ENCODE peak calls at places on chromosomes 4 and X, in nine cellular contexts. One of them, this sample, is unnamed.
A peak's percentile ranks its signal among the peaks of the same experiment; 100 is the strongest.

GRCh38 chrX:134797390-134797700 is 139.1 kb upstream of the PLAC1 start:
- DNase-seq in fibroblast of lung: no peak
- DNase-seq in mammary epithelial cell: no peak
- DNase-seq in CD4-positive, alpha-beta memory T cell: no peak
- DNase-seq in heart left ventricle: no peak
- DNase-seq in pancreas: no peak
- DNase-seq in stomach: no peak
- DNase-seq in MM.1S: no peak
- DNase-seq in CD8-positive, alpha-beta T cell: no peak
- DNase-seq in this sample: no peak

GRCh38 chr4:122038896-122039295 is 87.0 kb upstream of the TRPC3 start:
- DNase-seq in CD8-positive, alpha-beta T cell: no peak
- DNase-seq in pancreas: no peak
- DNase-seq in CD4-positive, alpha-beta memory T cell: no peak
- DNase-seq in MM.1S: no peak
- DNase-seq in fibroblast of lung: no peak
- DNase-seq in mammary epithelial cell: no peak
- DNase-seq in stomach: no peak
- DNase-seq in heart left ventricle: no peak
- DNase-seq in this sample: no peak

GRCh38 chr4:133921280-133922195 is 280.1 kb downstream of the PABPC4L start:
- DNase-seq in heart left ventricle: no peak
- DNase-seq in CD8-positive, alpha-beta T cell: no peak
- DNase-seq in MM.1S: no peak
- DNase-seq in stomach: no peak
- DNase-seq in pancreas: no peak
- DNase-seq in fibroblast of lung: peak; percentile 12
- DNase-seq in mammary epithelial cell: no peak
- DNase-seq in CD4-positive, alpha-beta memory T cell: no peak
- DNase-seq in this sample: peak; percentile 43

GRCh38 chr4:25527044-25527443 is 128.6 kb upstream of the SLC34A2 start:
- DNase-seq in MM.1S: no peak
- DNase-seq in CD8-positive, alpha-beta T cell: no peak
- DNase-seq in CD4-positive, alpha-beta memory T cell: no peak
- DNase-seq in pancreas: no peak
- DNase-seq in heart left ventricle: no peak
- DNase-seq in stomach: no peak
- DNase-seq in mammary epithelial cell: no peak
- DNase-seq in fibroblast of lung: no peak
- DNase-seq in this sample: no peak

GRCh38 chr4:92969650-92970370 is 666.0 kb downstream of the GRID2 start:
- DNase-seq in MM.1S: no peak
- DNase-seq in pancreas: no peak
- DNase-seq in fibroblast of lung: peak; percentile 97
- DNase-seq in CD8-positive, alpha-beta T cell: no peak
- DNase-seq in stomach: no peak
- DNase-seq in heart left ventricle: no peak
- DNase-seq in mammary epithelial cell: peak; percentile 80
- DNase-seq in CD4-positive, alpha-beta memory T cell: no peak
- DNase-seq in this sample: no peak

GRCh38 chr4:128349921-128350320 is 62.3 kb upstream of the PGRMC2 start:
- DNase-seq in CD4-positive, alpha-beta memory T cell: no peak
- DNase-seq in CD8-positive, alpha-beta T cell: no peak
- DNase-seq in heart left ventricle: no peak
- DNase-seq in pancreas: no peak
- DNase-seq in MM.1S: no peak
- DNase-seq in fibroblast of lung: peak; percentile 81
- DNase-seq in stomach: no peak
- DNase-seq in mammary epithelial cell: no peak
- DNase-seq in this sample: no peak

GRCh38 chrX:108361316-108361715 is 76.9 kb downstream of the COL4A6 start:
- DNase-seq in CD4-positive, alpha-beta memory T cell: no peak
- DNase-seq in mammary epithelial cell: no peak
- DNase-seq in MM.1S: no peak
- DNase-seq in CD8-positive, alpha-beta T cell: no peak
- DNase-seq in fibroblast of lung: peak; percentile 11
- DNase-seq in stomach: no peak
- DNase-seq in heart left ventricle: no peak
- DNase-seq in pancreas: no peak
- DNase-seq in this sample: no peak

GRCh38 chrX:154369453-154370299 is 4.8 kb downstream of the FLNA start:
- DNase-seq in CD4-positive, alpha-beta memory T cell: peak; percentile 84
- DNase-seq in MM.1S: no peak
- DNase-seq in pancreas: no peak
- DNase-seq in CD8-positive, alpha-beta T cell: peak; percentile 79
- DNase-seq in heart left ventricle: peak; percentile 88
- DNase-seq in mammary epithelial cell: peak; percentile 84
- DNase-seq in fibroblast of lung: peak; percentile 96
- DNase-seq in stomach: no peak
- DNase-seq in this sample: peak; percentile 47

GRCh38 chr4:35063171-35063570 is 1181.1 kb downstream of the ARAP2 start:
- DNase-seq in fibroblast of lung: no peak
- DNase-seq in CD4-positive, alpha-beta memory T cell: no peak
- DNase-seq in CD8-positive, alpha-beta T cell: no peak
- DNase-seq in MM.1S: no peak
- DNase-seq in mammary epithelial cell: no peak
- DNase-seq in stomach: no peak
- DNase-seq in pancreas: no peak
- DNase-seq in heart left ventricle: no peak
- DNase-seq in this sample: no peak

GRCh38 chr4:162849922-162850321 is 316.8 kb downstream of the NAF1 start:
- DNase-seq in pancreas: no peak
- DNase-seq in heart left ventricle: no peak
- DNase-seq in MM.1S: no peak
- DNase-seq in mammary epithelial cell: no peak
- DNase-seq in CD4-positive, alpha-beta memory T cell: no peak
- DNase-seq in stomach: no peak
- DNase-seq in CD8-positive, alpha-beta T cell: no peak
- DNase-seq in fibroblast of lung: no peak
- DNase-seq in this sample: no peak

GRCh38 chr4:76192221-76192620 is 21.4 kb downstream of the SCARB2 start:
- DNase-seq in CD8-positive, alpha-beta T cell: no peak
- DNase-seq in heart left ventricle: no peak
- DNase-seq in mammary epithelial cell: no peak
- DNase-seq in CD4-positive, alpha-beta memory T cell: no peak
- DNase-seq in pancreas: no peak
- DNase-seq in MM.1S: no peak
- DNase-seq in stomach: no peak
- DNase-seq in fibroblast of lung: no peak
- DNase-seq in this sample: no peak

GRCh38 chr4:75696551-75696950 is 23.3 kb upstream of the G3BP2 start:
- DNase-seq in stomach: no peak
- DNase-seq in CD8-positive, alpha-beta T cell: no peak
- DNase-seq in fibroblast of lung: no peak
- DNase-seq in CD4-positive, alpha-beta memory T cell: no peak
- DNase-seq in MM.1S: no peak
- DNase-seq in mammary epithelial cell: no peak
- DNase-seq in pancreas: no peak
- DNase-seq in heart left ventricle: no peak
- DNase-seq in this sample: peak; percentile 28

GRCh38 chrX:134396174-134396573 is 63.8 kb upstream of the HPRT1 start:
- DNase-seq in CD4-positive, alpha-beta memory T cell: no peak
- DNase-seq in stomach: no peak
- DNase-seq in pancreas: no peak
- DNase-seq in heart left ventricle: no peak
- DNase-seq in fibroblast of lung: no peak
- DNase-seq in MM.1S: peak; percentile 34
- DNase-seq in CD8-positive, alpha-beta T cell: no peak
- DNase-seq in mammary epithelial cell: peak; percentile 13
- DNase-seq in this sample: peak; percentile 68

GRCh38 chr4:40976343-40976742 is 226.6 kb downstream of the NSUN7 start:
- DNase-seq in pancreas: no peak
- DNase-seq in MM.1S: peak; percentile 67
- DNase-seq in CD8-positive, alpha-beta T cell: no peak
- DNase-seq in fibroblast of lung: peak; percentile 59
- DNase-seq in mammary epithelial cell: peak; percentile 42
- DNase-seq in heart left ventricle: no peak
- DNase-seq in CD4-positive, alpha-beta memory T cell: no peak
- DNase-seq in stomach: peak; percentile 43
- DNase-seq in this sample: peak; percentile 76

GRCh38 chr4:71110499-71110898 is 117.0 kb downstream of the DCK start:
- DNase-seq in mammary epithelial cell: no peak
- DNase-seq in stomach: no peak
- DNase-seq in CD8-positive, alpha-beta T cell: no peak
- DNase-seq in pancreas: no peak
- DNase-seq in CD4-positive, alpha-beta memory T cell: no peak
- DNase-seq in heart left ventricle: no peak
- DNase-seq in fibroblast of lung: no peak
- DNase-seq in MM.1S: no peak
- DNase-seq in this sample: no peak

GRCh38 chr4:71187399-71188196 is 151.2 kb upstream of the SLC4A4 start:
- DNase-seq in fibroblast of lung: peak; percentile 68
- DNase-seq in CD8-positive, alpha-beta T cell: peak; percentile 12
- DNase-seq in MM.1S: no peak
- DNase-seq in mammary epithelial cell: peak; percentile 1
- DNase-seq in heart left ventricle: peak; percentile 19
- DNase-seq in CD4-positive, alpha-beta memory T cell: peak; percentile 41
- DNase-seq in pancreas: peak; percentile 74
- DNase-seq in stomach: peak; percentile 60
- DNase-seq in this sample: no peak

GRCh38 chrX:63349307-63349706 is 1.8 kb downstream of the SPIN4 start:
- DNase-seq in pancreas: no peak
- DNase-seq in fibroblast of lung: no peak
- DNase-seq in CD4-positive, alpha-beta memory T cell: no peak
- DNase-seq in MM.1S: no peak
- DNase-seq in heart left ventricle: no peak
- DNase-seq in CD8-positive, alpha-beta T cell: no peak
- DNase-seq in stomach: no peak
- DNase-seq in mammary epithelial cell: no peak
- DNase-seq in this sample: peak; percentile 43

GRCh38 chr4:154471924-154472323 is 19.7 kb downstream of the DCHS2 start:
- DNase-seq in heart left ventricle: no peak
- DNase-seq in CD4-positive, alpha-beta memory T cell: no peak
- DNase-seq in CD8-positive, alpha-beta T cell: no peak
- DNase-seq in pancreas: no peak
- DNase-seq in fibroblast of lung: no peak
- DNase-seq in stomach: no peak
- DNase-seq in mammary epithelial cell: no peak
- DNase-seq in MM.1S: peak; percentile 12
- DNase-seq in this sample: no peak

GRCh38 chrX:38654302-38654701 is 93.0 kb downstream of the TSPAN7 start:
- DNase-seq in heart left ventricle: no peak
- DNase-seq in mammary epithelial cell: peak; percentile 28
- DNase-seq in MM.1S: peak; percentile 24
- DNase-seq in CD4-positive, alpha-beta memory T cell: no peak
- DNase-seq in stomach: no peak
- DNase-seq in pancreas: no peak
- DNase-seq in CD8-positive, alpha-beta T cell: no peak
- DNase-seq in fibroblast of lung: peak; percentile 6
- DNase-seq in this sample: peak; percentile 66

GRCh38 chrX:73455171-73455570 is 8.3 kb downstream of the CDX4 start:
- DNase-seq in stomach: no peak
- DNase-seq in MM.1S: no peak
- DNase-seq in CD4-positive, alpha-beta memory T cell: no peak
- DNase-seq in fibroblast of lung: no peak
- DNase-seq in pancreas: no peak
- DNase-seq in CD8-positive, alpha-beta T cell: no peak
- DNase-seq in mammary epithelial cell: no peak
- DNase-seq in heart left ventricle: no peak
- DNase-seq in this sample: no peak
- H3K27me3 ChIP-seq in stomach: no peaks in the 10 kb centered on the region
- H3K27me3 ChIP-seq in MM.1S: no peaks in the 10 kb centered on the region
- H3K27me3 ChIP-seq in CD4-positive, alpha-beta memory T cell: no peaks in the 10 kb centered on the region
- H3K27me3 ChIP-seq in fibroblast of lung: no peaks in the 10 kb centered on the region
- H3K27me3 ChIP-seq in pancreas: peaks cover 23% of the 10 kb centered on the region
- H3K27me3 ChIP-seq in CD8-positive, alpha-beta T cell: no peaks in the 10 kb centered on the region
- H3K27me3 ChIP-seq in mammary epithelial cell: peaks cover 7% of the 10 kb centered on the region
- H3K27me3 ChIP-seq in heart left ventricle: no peaks in the 10 kb centered on the region
- H3K27me3 ChIP-seq in this sample: no peaks in the 10 kb centered on the region

GRCh38 chr4:186557061-186557460 is 1.7 kb upstream of the MTNR1A start:
- DNase-seq in pancreas: no peak
- DNase-seq in heart left ventricle: no peak
- DNase-seq in CD4-positive, alpha-beta memory T cell: no peak
- DNase-seq in mammary epithelial cell: no peak
- DNase-seq in CD8-positive, alpha-beta T cell: no peak
- DNase-seq in MM.1S: no peak
- DNase-seq in stomach: no peak
- DNase-seq in fibroblast of lung: no peak
- DNase-seq in this sample: no peak

GRCh38 chr4:186554890-186555827 is at the start of gene MTNR1A:
- DNase-seq in CD4-positive, alpha-beta memory T cell: no peak
- DNase-seq in CD8-positive, alpha-beta T cell: no peak
- DNase-seq in MM.1S: no peak
- DNase-seq in pancreas: peak; percentile 71
- DNase-seq in stomach: no peak
- DNase-seq in fibroblast of lung: peak; percentile 17
- DNase-seq in heart left ventricle: no peak
- DNase-seq in mammary epithelial cell: no peak
- DNase-seq in this sample: no peak

GRCh38 chr4:186554485-186554884 is 882 bp downstream of the MTNR1A start:
- DNase-seq in fibroblast of lung: peak; percentile 23
- DNase-seq in pancreas: peak; percentile 61
- DNase-seq in mammary epithelial cell: peak; percentile 33
- DNase-seq in CD4-positive, alpha-beta memory T cell: no peak
- DNase-seq in stomach: peak; percentile 36
- DNase-seq in CD8-positive, alpha-beta T cell: no peak
- DNase-seq in MM.1S: no peak
- DNase-seq in heart left ventricle: no peak
- DNase-seq in this sample: no peak

GRCh38 chr4:186551849-186552248 is 3.5 kb downstream of the MTNR1A start:
- DNase-seq in fibroblast of lung: no peak
- DNase-seq in heart left ventricle: no peak
- DNase-seq in MM.1S: no peak
- DNase-seq in CD8-positive, alpha-beta T cell: no peak
- DNase-seq in pancreas: no peak
- DNase-seq in CD4-positive, alpha-beta memory T cell: no peak
- DNase-seq in mammary epithelial cell: no peak
- DNase-seq in stomach: no peak
- DNase-seq in this sample: no peak

GRCh38 chr4:186553717-186554116 is 1.6 kb downstream of the MTNR1A start:
- DNase-seq in fibroblast of lung: no peak
- DNase-seq in pancreas: no peak
- DNase-seq in mammary epithelial cell: no peak
- DNase-seq in heart left ventricle: no peak
- DNase-seq in stomach: no peak
- DNase-seq in MM.1S: no peak
- DNase-seq in CD8-positive, alpha-beta T cell: no peak
- DNase-seq in CD4-positive, alpha-beta memory T cell: no peak
- DNase-seq in this sample: no peak
- H3K27me3 ChIP-seq in fibroblast of lung: no peaks in the 10 kb centered on the region
- H3K27me3 ChIP-seq in pancreas: peaks cover 4% of the 10 kb centered on the region
- H3K27me3 ChIP-seq in mammary epithelial cell: no peaks in the 10 kb centered on the region
- H3K27me3 ChIP-seq in heart left ventricle: peaks cover 47% of the 10 kb centered on the region
- H3K27me3 ChIP-seq in stomach: no peaks in the 10 kb centered on the region
- H3K27me3 ChIP-seq in MM.1S: no peaks in the 10 kb centered on the region
- H3K27me3 ChIP-seq in CD8-positive, alpha-beta T cell: peaks cover 10% of the 10 kb centered on the region
- H3K27me3 ChIP-seq in CD4-positive, alpha-beta memory T cell: peaks cover 4% of the 10 kb centered on the region
- H3K27me3 ChIP-seq in this sample: no peaks in the 10 kb centered on the region

GRCh38 chr4:110632506-110633357 is 9.9 kb upstream of the PITX2 start:
- DNase-seq in fibroblast of lung: no peak
- DNase-seq in CD8-positive, alpha-beta T cell: no peak
- DNase-seq in pancreas: no peak
- DNase-seq in MM.1S: no peak
- DNase-seq in heart left ventricle: no peak
- DNase-seq in mammary epithelial cell: no peak
- DNase-seq in stomach: no peak
- DNase-seq in CD4-positive, alpha-beta memory T cell: no peak
- DNase-seq in this sample: no peak
- H3K27me3 ChIP-seq in fibroblast of lung: peaks cover 81% of the 10 kb centered on the region
- H3K27me3 ChIP-seq in CD8-positive, alpha-beta T cell: peaks cover 59% of the 10 kb centered on the region
- H3K27me3 ChIP-seq in pancreas: peaks cover 77% of the 10 kb centered on the region
- H3K27me3 ChIP-seq in MM.1S: no peaks in the 10 kb centered on the region
- H3K27me3 ChIP-seq in heart left ventricle: peaks cover 100% of the 10 kb centered on the region
- H3K27me3 ChIP-seq in mammary epithelial cell: peaks cover 77% of the 10 kb centered on the region
- H3K27me3 ChIP-seq in stomach: peaks cover 41% of the 10 kb centered on the region
- H3K27me3 ChIP-seq in CD4-positive, alpha-beta memory T cell: peaks cover 70% of the 10 kb centered on the region
- H3K27me3 ChIP-seq in this sample: no peaks in the 10 kb centered on the region

GRCh38 chr4:81215936-81216335 is 914 bp upstream of the PRKG2 start:
- DNase-seq in fibroblast of lung: no peak
- DNase-seq in stomach: no peak
- DNase-seq in pancreas: no peak
- DNase-seq in mammary epithelial cell: no peak
- DNase-seq in MM.1S: no peak
- DNase-seq in heart left ventricle: no peak
- DNase-seq in CD8-positive, alpha-beta T cell: no peak
- DNase-seq in CD4-positive, alpha-beta memory T cell: no peak
- DNase-seq in this sample: no peak
- H3K27me3 ChIP-seq in fibroblast of lung: no peaks in the 10 kb centered on the region
- H3K27me3 ChIP-seq in stomach: peaks cover 10% of the 10 kb centered on the region
- H3K27me3 ChIP-seq in pancreas: peaks cover 5% of the 10 kb centered on the region
- H3K27me3 ChIP-seq in mammary epithelial cell: peaks cover 11% of the 10 kb centered on the region
- H3K27me3 ChIP-seq in MM.1S: no peaks in the 10 kb centered on the region
- H3K27me3 ChIP-seq in heart left ventricle: peaks cover 36% of the 10 kb centered on the region
- H3K27me3 ChIP-seq in CD8-positive, alpha-beta T cell: no peaks in the 10 kb centered on the region
- H3K27me3 ChIP-seq in CD4-positive, alpha-beta memory T cell: no peaks in the 10 kb centered on the region
- H3K27me3 ChIP-seq in this sample: no peaks in the 10 kb centered on the region

This sample was measured in Karpas-422.